ENCODE peak calls at places on chromosomes 12 and 14, in six cellular contexts. E is breast epithelium, M is adrenal gland, R is gastrocnemius medialis, O is uterus, U is A549. V is an unnamed sample. For H3K4me1, the result is how much of the 10 kb centered on the place peaks cover.

GRCh38 chr14:52553002-52553670 is 500 bp downstream of the GPR137C start:
- DNase-seq in E (peak), M (peak), R (peak), O (peak), U (no peak), V (peak)

GRCh38 chr12:107165581-107165980 is 72.2 kb upstream of the CRY1 start:
- DNase-seq in E (no peak), M (no peak), R (no peak), O (no peak), U (no peak), V (no peak)

GRCh38 chr12:44775916-44776315 is 100.2 kb downstream of the NELL2 start:
- DNase-seq in E (no peak), M (no peak), R (no peak), O (no peak), U (no peak), V (no peak)

GRCh38 chr14:55599250-55599879 is 19.4 kb downstream of the KTN1 start:
- DNase-seq in E (peak), M (peak), R (no peak), O (no peak), U (peak), V (peak)

GRCh38 chr14:34997762-34998161 is 15.0 kb downstream of the SRP54 start:
- DNase-seq in E (no peak), M (no peak), R (no peak), O (no peak), U (no peak), V (no peak)

GRCh38 chr14:65251213-65251612 is 148.9 kb upstream of the MAX start:
- DNase-seq in E (no peak), M (no peak), R (peak), O (no peak), U (no peak), V (no peak)

GRCh38 chr14:36524874-36525745 is 5.1 kb upstream of the NKX2-1 start:
- DNase-seq in E (no peak), M (no peak), R (no peak), O (no peak), U (peak), V (peak)

GRCh38 chr12:115011703-115012102 is 327.7 kb upstream of the TBX3 start:
- DNase-seq in E (no peak), M (no peak), R (no peak), O (no peak), U (no peak), V (no peak)

GRCh38 chr12:97556201-97556824 is 93.7 kb downstream of the RMST start:
- DNase-seq in E (peak), M (no peak), R (no peak), O (no peak), U (no peak), V (no peak)

GRCh38 chr14:26199599-26200370 is 398.0 kb downstream of the NOVA1 start:
- DNase-seq in E (no peak), M (no peak), R (no peak), O (no peak), U (no peak), V (no peak)

GRCh38 chr12:67651380-67651695 is 2.8 kb downstream of the DYRK2 start:
- DNase-seq in E (no peak), M (no peak), R (no peak), O (no peak), U (peak), V (no peak)

GRCh38 chr14:51219473-51220448 is 20.3 kb upstream of the TMX1 start:
- DNase-seq in E (no peak), M (peak), R (no peak), O (no peak), U (peak), V (peak)

GRCh38 chr14:77037886-77038511 is 9.5 kb upstream of the IRF2BPL start:
- DNase-seq in E (no peak), M (peak), R (no peak), O (peak), U (no peak), V (no peak)

GRCh38 chr12:82314406-82314892 is 43.7 kb downstream of the CCDC59 start:
- DNase-seq in E (no peak), M (no peak), R (no peak), O (no peak), U (peak), V (peak)

GRCh38 chr12:4302881-4303280 is 18.1 kb upstream of the TIGAR start:
- DNase-seq in E (no peak), M (no peak), R (no peak), O (no peak), U (no peak), V (no peak)

GRCh38 chr14:67619446-67620216 is at the start of gene ARG2:
- DNase-seq in E (peak), M (peak), R (peak), O (peak), U (peak), V (peak)
- TF ChIP-seq POLR2A in E (peak), M (peak), R (peak), O (peak), U (no peak), V (peak)

GRCh38 chr14:89243765-89244164 is 173.3 kb downstream of the FOXN3 start:
- DNase-seq in E (no peak), M (no peak), R (no peak), O (no peak), U (no peak), V (no peak)

GRCh38 chr14:89242871-89243270 is 174.2 kb downstream of the FOXN3 start:
- DNase-seq in E (no peak), M (no peak), R (no peak), O (no peak), U (no peak), V (no peak)

GRCh38 chr14:89241934-89242670 is 174.9 kb downstream of the FOXN3 start:
- DNase-seq in E (no peak), M (no peak), R (no peak), O (no peak), U (no peak), V (no peak)

GRCh38 chr14:89244720-89245119 is 172.3 kb downstream of the FOXN3 start:
- DNase-seq in E (no peak), M (no peak), R (no peak), O (no peak), U (no peak), V (no peak)

DNA sequence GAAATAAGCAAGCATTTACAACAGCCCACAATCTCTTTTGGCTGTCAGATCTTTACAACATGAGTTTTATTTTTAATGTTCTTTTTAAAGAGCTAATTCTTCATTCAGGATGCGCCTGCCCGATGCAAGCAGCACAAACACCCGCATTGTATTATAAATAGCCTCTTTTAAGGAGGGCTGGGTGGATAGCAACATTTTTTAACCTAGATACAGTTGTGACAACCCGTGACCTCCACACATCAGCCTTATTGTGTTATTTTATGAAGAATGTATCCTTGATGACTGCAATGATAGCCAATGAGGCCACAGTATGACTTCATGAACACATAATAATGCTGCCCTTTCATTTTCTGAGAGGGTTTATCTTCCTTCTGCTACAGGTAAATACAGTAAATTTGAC is 173.7 kb downstream of the FOXN3 start:
- DNase-seq in E (no peak), M (no peak), R (no peak), O (no peak), U (no peak), V (no peak)
- H3K4me1 ChIP-seq in E (under half), M (under half), R (under half), O (under half), U (under half), V (under half)

GRCh38 chr14:100566586-100566985 is 20.6 kb downstream of the BEGAIN start:
- DNase-seq in E (no peak), M (no peak), R (no peak), O (no peak), U (no peak), V (peak)

GRCh38 chr14:100565650-100566049 is 21.6 kb downstream of the BEGAIN start:
- DNase-seq in E (no peak), M (no peak), R (no peak), O (no peak), U (no peak), V (no peak)

GRCh38 chr14:100564506-100564905 is 22.7 kb downstream of the BEGAIN start:
- DNase-seq in E (no peak), M (no peak), R (no peak), O (no peak), U (no peak), V (no peak)

GRCh38 chr14:100567009-100567876 is 20.0 kb downstream of the BEGAIN start:
- DNase-seq in E (peak), M (no peak), R (no peak), O (no peak), U (no peak), V (peak)

DNA sequence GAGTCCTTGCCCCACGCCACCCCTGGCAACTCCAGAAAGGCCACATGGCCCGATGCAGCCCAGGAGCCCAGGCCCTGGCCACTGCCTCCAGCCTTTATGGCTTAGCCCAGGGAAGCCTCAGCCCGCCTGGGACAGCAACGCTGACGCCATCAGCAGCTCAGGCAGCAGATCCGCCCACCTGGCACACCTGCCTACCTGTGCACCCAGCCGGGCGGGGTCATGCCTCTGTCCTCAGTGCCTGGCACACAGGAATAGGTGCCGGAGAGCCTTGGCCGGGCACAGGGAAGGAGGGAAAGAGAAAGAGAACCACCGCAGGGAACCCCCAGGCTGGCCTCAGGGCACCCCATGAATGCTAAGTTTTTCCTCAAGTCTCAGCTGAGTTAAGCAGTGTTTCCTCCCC is 21.1 kb downstream of the BEGAIN start:
- DNase-seq in E (peak), M (no peak), R (no peak), O (no peak), U (no peak), V (peak)
- TF ChIP-seq POLR2A in E (no peak), M (no peak), R (no peak), O (no peak), U (no peak), V (peak)

GRCh38 chr12:31727197-31727596 is 1.6 kb downstream of the AMN1 start:
- DNase-seq in E (no peak), M (no peak), R (no peak), O (no peak), U (no peak), V (no peak)

GRCh38 chr12:31728289-31728916 is 418 bp downstream of the AMN1 start:
- DNase-seq in E (no peak), M (peak), R (peak), O (no peak), U (peak), V (peak)

GRCh38 chr12:31729728-31730127 is 907 bp upstream of the AMN1 start:
- DNase-seq in E (no peak), M (no peak), R (no peak), O (no peak), U (no peak), V (no peak)

GRCh38 chr12:31726575-31726974 is 2.2 kb downstream of the AMN1 start:
- DNase-seq in E (no peak), M (no peak), R (no peak), O (no peak), U (no peak), V (no peak)

DNA sequence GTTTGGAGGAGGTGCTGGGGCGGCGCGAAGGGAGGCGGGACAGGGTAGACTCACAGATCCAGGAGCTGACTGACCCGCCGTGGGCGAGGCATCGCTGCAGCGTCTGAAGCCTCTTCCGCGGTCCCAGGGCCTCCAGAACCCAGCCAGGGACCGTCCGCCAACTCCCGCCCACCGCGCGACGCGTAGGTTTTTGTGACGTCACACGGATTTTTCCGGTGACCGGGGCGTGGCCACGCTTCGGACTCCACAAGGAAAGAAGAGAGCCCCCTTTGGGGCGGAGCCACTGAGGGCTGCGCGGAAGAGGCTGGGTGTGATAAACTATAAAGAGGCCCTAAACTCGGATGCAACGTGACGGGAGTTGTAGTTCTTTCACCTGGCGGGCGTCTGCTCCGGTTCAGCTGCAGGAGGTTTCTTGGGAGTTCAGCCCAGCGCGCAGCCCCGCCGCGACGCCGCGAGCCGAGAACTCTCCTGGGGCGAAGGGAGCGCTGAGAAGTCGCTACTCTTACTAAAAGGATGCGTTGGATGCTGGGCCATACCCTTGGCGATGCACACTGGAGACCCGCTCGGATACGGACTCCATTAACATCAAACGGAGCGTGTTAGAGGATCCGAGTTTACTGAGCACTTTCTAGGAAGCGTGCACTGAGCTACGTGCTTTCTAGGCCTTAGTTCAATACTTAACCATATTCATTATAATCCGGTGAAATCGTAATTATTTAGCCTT is at the start of gene AMN1:
- DNase-seq in E (peak), M (peak), R (peak), O (peak), U (peak), V (peak)
- H3K4me1 ChIP-seq in E (under half), M (under half), R (half or more), O (under half), U (under half), V (under half)

DNA sequence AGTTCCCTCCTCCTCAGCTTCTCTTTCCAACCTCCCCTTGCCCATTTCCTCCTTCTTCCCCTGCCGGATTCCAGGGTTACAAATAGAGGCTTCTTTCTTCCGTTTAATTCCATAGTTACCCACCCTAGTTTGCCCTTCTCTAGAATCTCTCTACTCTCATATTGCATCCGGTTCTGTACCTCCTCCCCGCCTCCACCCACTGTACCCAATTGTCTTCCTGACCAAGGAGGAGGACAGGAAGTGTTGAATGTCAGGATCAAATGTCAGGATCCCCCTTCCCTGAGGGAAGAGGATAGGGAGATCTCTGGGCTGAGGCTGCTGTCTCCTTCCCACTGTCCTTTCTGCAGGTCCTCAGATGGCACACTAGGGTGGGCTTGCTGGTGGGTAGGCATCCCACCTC is 25.2 kb downstream of the LARP4 start:
- DNase-seq in E (no peak), M (no peak), R (no peak), O (no peak), U (no peak), V (no peak)
- TF ChIP-seq POLR2A in E (no peak), M (no peak), R (no peak), O (no peak), U (no peak), V (no peak)

DNA sequence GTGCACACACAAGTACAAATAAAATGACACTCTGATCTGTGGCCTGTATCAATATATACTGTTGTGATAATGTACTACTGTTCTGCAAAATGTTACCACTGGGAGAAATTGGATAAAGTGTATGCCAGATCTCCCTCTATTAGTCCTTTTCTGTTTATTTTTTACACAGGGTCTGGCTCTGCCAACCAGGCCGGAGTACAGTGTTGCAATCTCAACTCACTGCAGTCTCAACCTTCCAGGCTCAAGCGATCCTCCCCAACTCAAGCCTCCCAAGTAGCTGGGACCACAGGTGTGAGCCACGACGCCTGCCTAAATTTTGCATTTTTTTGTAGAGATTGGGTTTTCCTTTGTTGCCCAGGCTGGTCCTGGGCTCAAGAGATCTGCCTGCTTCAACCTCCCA is 1.9 kb downstream of the NT5DC3 start:
- DNase-seq in E (no peak), M (peak), R (no peak), O (no peak), U (no peak), V (peak)
- H3K4me1 ChIP-seq in E (under half), M (under half), R (under half), O (under half), U (under half), V (under half)

DNA sequence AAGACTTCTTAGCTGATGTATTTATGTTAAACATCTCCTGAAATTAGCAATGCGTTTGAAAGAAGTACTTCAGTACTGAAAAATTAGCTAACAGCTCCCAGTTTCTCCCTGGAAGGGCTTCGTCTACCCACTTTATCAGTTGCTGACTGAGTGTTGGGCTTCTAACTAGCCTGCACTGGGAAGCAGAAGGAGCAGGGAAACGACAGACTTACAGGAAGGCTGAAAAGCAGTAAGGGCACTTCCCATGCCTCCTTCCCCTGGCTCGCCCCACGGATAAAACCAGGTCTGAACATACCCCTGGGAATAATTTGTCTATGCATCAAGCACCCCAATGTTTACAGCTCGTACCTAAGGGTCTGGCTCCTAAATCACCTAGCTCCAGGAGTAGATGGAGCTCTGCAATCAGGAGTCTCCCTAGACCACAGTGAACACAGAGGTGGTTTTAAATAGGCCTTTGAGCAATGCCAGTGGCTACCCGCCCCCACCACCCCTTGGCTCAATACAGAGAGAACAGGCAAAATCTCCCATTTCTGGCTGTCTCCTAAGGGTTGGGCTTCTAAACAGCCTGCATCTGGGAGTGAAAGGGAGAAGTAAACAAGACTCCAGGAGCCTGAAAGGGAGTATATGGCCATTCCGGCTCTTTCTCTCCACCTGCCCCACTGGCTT is 23.7 kb downstream of the A2M start:
- DNase-seq in E (no peak), M (no peak), R (no peak), O (no peak), U (no peak), V (no peak)
- TF ChIP-seq POLR2A in E (no peak), M (no peak), R (no peak), O (no peak), U (no peak), V (no peak)

DNA sequence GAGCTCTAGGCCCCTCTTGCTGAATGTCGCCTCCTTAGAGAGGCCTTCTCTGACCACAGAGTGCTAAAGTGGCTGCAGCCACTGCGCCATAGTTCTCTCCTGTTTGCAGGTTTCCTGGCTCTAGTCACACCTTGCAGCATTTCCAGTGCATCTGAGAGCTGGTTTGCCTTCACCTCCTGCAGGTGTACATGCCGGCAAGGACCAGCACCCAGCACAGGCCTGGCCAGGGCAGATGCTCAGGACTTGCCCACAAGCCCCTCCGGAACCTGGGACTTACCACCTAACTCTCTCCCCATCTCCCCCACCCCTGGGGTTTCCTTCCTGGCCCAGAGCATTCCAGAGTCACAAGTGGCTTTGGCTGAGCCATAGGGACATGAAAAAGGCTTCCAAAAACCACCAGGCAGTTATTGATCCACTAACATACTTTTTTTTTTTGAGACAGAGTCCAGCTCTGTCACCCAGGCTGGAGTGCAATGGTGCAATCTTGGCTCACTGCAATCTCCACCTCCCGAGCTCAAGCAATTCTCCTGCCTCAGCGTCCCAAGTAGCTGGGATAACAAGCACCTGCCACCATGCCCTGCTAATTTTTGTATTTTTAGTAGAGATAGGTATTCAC is 9.1 kb downstream of the ITPK1 start:
- DNase-seq in E (no peak), M (no peak), R (no peak), O (no peak), U (no peak), V (no peak)
- H3K4me1 ChIP-seq in E (under half), M (under half), R (under half), O (under half), U (under half), V (under half)

DNA sequence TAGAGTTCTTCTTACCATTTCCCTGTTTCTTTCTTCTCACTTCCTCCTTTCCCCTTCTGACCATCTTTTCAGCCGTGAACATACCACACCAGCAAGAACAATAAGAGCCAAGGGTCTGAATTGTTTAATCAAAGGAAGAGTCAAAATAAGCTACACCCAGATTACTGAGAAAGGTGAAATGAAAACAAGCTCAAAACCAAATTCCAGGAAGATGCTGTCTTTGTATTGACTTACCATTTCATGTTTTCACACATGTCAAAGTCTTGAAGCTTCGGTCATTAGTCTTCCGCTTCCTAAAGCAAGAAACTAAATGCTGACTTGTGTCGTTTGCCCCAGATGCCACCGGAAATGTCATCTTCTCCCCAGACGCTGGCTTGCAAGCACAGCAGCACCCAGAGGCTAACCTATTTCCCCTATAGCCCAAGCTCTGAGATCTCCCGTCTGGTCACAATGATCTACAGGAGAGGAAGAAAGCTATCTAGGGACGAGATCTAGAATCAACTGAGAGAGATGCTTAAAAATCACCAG is 136.5 kb upstream of the AMIGO2 start:
- DNase-seq in E (no peak), M (no peak), R (peak), O (no peak), U (no peak), V (no peak)
- TF ChIP-seq POLR2A in E (no peak), M (no peak), R (no peak), O (no peak), U (no peak), V (no peak)

V was measured in body of pancreas.